ENCODE peak calls at places on chromosome 22, in five cellular contexts. Y is neuronal stem cell, X is stromal cell of bone marrow, P is NCI-H1694 treated with DMSO at 0.1 percent for 48 hours, H is GM06990. B is an unnamed sample.

GRCh38 chr22:23011105-23011674 is 59.1 kb upstream of the GNAZ start:
- DNase-seq in Y (no peak), X (no peak), P (no peak), H (no peak), B (no peak)

GRCh38 chr22:41899992-41900651 is 14.8 kb downstream of the SHISA8 start:
- DNase-seq in Y (no peak), X (no peak), P (no peak), H (no peak), B (no peak)

GRCh38 chr22:50599816-50600454 is 658 bp upstream of the MAPK8IP2 start:
- DNase-seq in Y (peak), X (no peak), P (no peak), H (no peak), B (no peak)

GRCh38 chr22:45295492-45295891 is 10.7 kb downstream of the UPK3A start:
- DNase-seq in Y (no peak), X (no peak), P (no peak), H (no peak), B (no peak)

GRCh38 chr22:43424201-43424600 is 12.4 kb downstream of the MPPED1 start:
- DNase-seq in Y (no peak), X (no peak), P (no peak), H (no peak), B (no peak)

GRCh38 chr22:38427940-38428339 is 27.1 kb downstream of the KCNJ4 start:
- DNase-seq in Y (no peak), X (no peak), P (no peak), H (no peak), B (no peak)

GRCh38 chr22:33221566-33221965 is 163.4 kb upstream of the SYN3 start:
- DNase-seq in Y (no peak), X (peak), P (no peak), H (peak), B (no peak)

GRCh38 chr22:48603621-48604320 is 1223.9 kb downstream of the BRD1 start:
- DNase-seq in Y (no peak), X (no peak), P (no peak), H (no peak), B (no peak)

GRCh38 chr22:44211946-44212930 is 31.5 kb downstream of the PARVG start:
- DNase-seq in Y (no peak), X (peak), P (peak), H (no peak), B (no peak)

GRCh38 chr22:39250131-39250530 is 5.3 kb upstream of the PDGFB start:
- DNase-seq in Y (no peak), X (no peak), P (no peak), H (no peak), B (no peak)

GRCh38 chr22:48507595-48508350 is 1319.9 kb downstream of the BRD1 start:
- DNase-seq in Y (no peak), X (no peak), P (no peak), H (no peak), B (no peak)

GRCh38 chr22:27110985-27111451 is 453.6 kb downstream of the MIAT start:
- DNase-seq in Y (no peak), X (no peak), P (peak), H (no peak), B (no peak)

GRCh38 chr22:27135582-27135981 is 478.2 kb downstream of the MIAT start:
- DNase-seq in Y (no peak), X (no peak), P (no peak), H (no peak), B (no peak)

GRCh38 chr22:22553735-22554134 is 5.3 kb downstream of the PRAME start:
- DNase-seq in Y (no peak), X (no peak), P (no peak), H (no peak), B (no peak)

GRCh38 chr22:45934659-45935341 is 42.2 kb downstream of the WNT7B start:
- DNase-seq in Y (no peak), X (peak), P (no peak), H (no peak), B (no peak)

GRCh38 chr22:44005524-44005923 is 18.6 kb upstream of the PARVB start:
- DNase-seq in Y (no peak), X (no peak), P (no peak), H (no peak), B (no peak)

GRCh38 chr22:44317886-44318637 is 5.3 kb upstream of the SHISAL1 start:
- DNase-seq in Y (no peak), X (no peak), P (no peak), H (no peak), B (no peak)

GRCh38 chr22:33166206-33166605 is 108.0 kb upstream of the SYN3 start:
- DNase-seq in Y (no peak), X (no peak), P (no peak), H (no peak), B (peak)

GRCh38 chr22:36386900-36387663 is 685 bp downstream of the MYH9 start:
- DNase-seq in Y (no peak), X (no peak), P (no peak), H (peak), B (no peak)

GRCh38 chr22:33770723-33771122 is 149.6 kb downstream of the LARGE1 start:
- DNase-seq in Y (no peak), X (no peak), P (no peak), H (no peak), B (no peak)

GRCh38 chr22:37309221-37310074 is 27.1 kb downstream of the CYTH4 start:
- DNase-seq in Y (no peak), X (no peak), P (no peak), H (peak), B (no peak)

GRCh38 chr22:36383110-36383581 is 4.6 kb downstream of the MYH9 start:
- DNase-seq in Y (no peak), X (no peak), P (no peak), H (peak), B (no peak)

GRCh38 chr22:46002757-46003270 is 25.9 kb upstream of the WNT7B start:
- DNase-seq in Y (no peak), X (no peak), P (no peak), H (no peak), B (no peak)

GRCh38 chr22:17843189-17843588 is 68.9 kb upstream of the BID start:
- DNase-seq in Y (no peak), X (no peak), P (no peak), H (no peak), B (no peak)

GRCh38 chr22:33720166-33720878 is 200.0 kb downstream of the LARGE1 start:
- DNase-seq in Y (no peak), X (no peak), P (no peak), H (no peak), B (no peak)

GRCh38 chr22:44341431-44342346 is 28.9 kb upstream of the SHISAL1 start:
- DNase-seq in Y (no peak), X (no peak), P (no peak), H (no peak), B (no peak)

GRCh38 chr22:48050836-48051235 is 1288.4 kb downstream of the TBC1D22A start:
- DNase-seq in Y (no peak), X (no peak), P (no peak), H (no peak), B (no peak)

GRCh38 chr22:37334859-37335818 is 52.8 kb downstream of the CYTH4 start:
- DNase-seq in Y (no peak), X (no peak), P (peak), H (no peak), B (no peak)

GRCh38 chr22:38204784-38205183 is 3.0 kb downstream of the MAFF start:
- DNase-seq in Y (no peak), X (no peak), P (no peak), H (no peak), B (no peak)

GRCh38 chr22:30326704-30327362 is at the start of gene TBC1D10A:
- DNase-seq in Y (peak), X (peak), P (peak), H (peak), B (peak)

GRCh38 chr22:23906641-23907040 is 12.5 kb downstream of the MIF start:
- DNase-seq in Y (no peak), X (no peak), P (no peak), H (no peak), B (no peak)

GRCh38 chr22:37566329-37566837 is 6.1 kb downstream of the CDC42EP1 start:
- DNase-seq in Y (no peak), X (no peak), P (no peak), H (peak), B (no peak)

GRCh38 chr22:41573677-41574264 is 13.0 kb downstream of the CSDC2 start:
- DNase-seq in Y (no peak), X (no peak), P (no peak), H (no peak), B (no peak)

GRCh38 chr22:42635531-42635930 is 4.9 kb downstream of the ATP5MGL start:
- DNase-seq in Y (no peak), X (peak), P (no peak), H (no peak), B (no peak)

GRCh38 chr22:50727678-50728522 is 10.1 kb upstream of the ACR start:
- DNase-seq in Y (no peak), X (no peak), P (no peak), H (no peak), B (no peak)

GRCh38 chr22:50731811-50732624 is 6.0 kb upstream of the ACR start:
- DNase-seq in Y (no peak), X (peak), P (peak), H (peak), B (no peak)

B was measured in iPS DF 6.9.